ENCODE peak calls at places on chromosomes 13 and 19, in eight cellular contexts. V, P, L, Z, E, Y, R and T are unnamed samples.

GRCh38 chr13:59531571-59532091 is 632.1 kb downstream of the DIAPH3 start:
- DNase-seq in Z (peak; percentile 82), Y (peak; percentile 91), L (peak; percentile 95), V (peak; percentile 50), P (peak; percentile 64), E (peak; percentile 5), R (peak; percentile 89), T (peak; percentile 26)

GRCh38 chr19:57406516-57407123 is 4.3 kb upstream of the ZNF17 start:
- DNase-seq in V (no peak), P (peak; percentile 67), Z (no peak), R (no peak), L (no peak), Y (peak; percentile 83), E (peak; percentile 37), T (no peak)

GRCh38 chr13:98216135-98216565 is 39.1 kb upstream of the RNF113B start:
- DNase-seq in V (peak; percentile 62), L (no peak), R (peak; percentile 82), Y (peak; percentile 37), P (no peak), Z (peak; percentile 87), E (no peak), T (no peak)

GRCh38 chr19:46975918-46976782 is 43.5 kb upstream of the NPAS1 start:
- DNase-seq in P (peak; percentile 73), R (peak; percentile 94), Y (peak; percentile 98), Z (peak; percentile 100), L (peak; percentile 99), V (peak; percentile 87), E (no peak), T (peak; percentile 96)

GRCh38 chr13:113739527-113740285 is 19.3 kb upstream of the TMEM255B start:
- DNase-seq in Y (no peak), Z (no peak), E (no peak), L (no peak), V (no peak), R (no peak), P (no peak), T (no peak)

GRCh38 chr19:55368701-55369563 is 1.3 kb downstream of the IL11 start:
- DNase-seq in Z (no peak), R (no peak), V (no peak), Y (peak; percentile 86), P (no peak), L (no peak), E (no peak), T (no peak)

GRCh38 chr19:10927691-10928562 is 512 bp downstream of the YIPF2 start:
- DNase-seq in E (no peak), Y (peak; percentile 39), V (no peak), Z (no peak), P (no peak), L (no peak), R (no peak), T (no peak)

GRCh38 chr19:947707-948533 is 22.1 kb downstream of the ARID3A start:
- DNase-seq in E (no peak), L (peak; percentile 93), Z (peak; percentile 85), R (no peak), Y (no peak), P (peak; percentile 53), V (no peak), T (no peak)

GRCh38 chr13:50650936-50651638 is 192.4 kb downstream of the DLEU7 start:
- DNase-seq in E (no peak), Y (peak; percentile 16), R (no peak), P (no peak), V (peak; percentile 26), Z (no peak), L (no peak), T (no peak)

GRCh38 chr19:3110126-3110825 is 16.1 kb downstream of the GNA11 start:
- DNase-seq in P (no peak), V (no peak), R (no peak), Y (no peak), Z (no peak), L (no peak), E (no peak), T (no peak)

GRCh38 chr13:20190481-20191310 is 2.0 kb downstream of the GJB2 start:
- DNase-seq in Z (no peak), E (no peak), Y (peak; percentile 16), L (no peak), P (no peak), V (peak; percentile 45), R (no peak), T (peak; percentile 26)

GRCh38 chr19:54030895-54031586 is 32.7 kb downstream of the VSTM1 start:
- DNase-seq in V (no peak), Z (no peak), Y (peak; percentile 48), R (no peak), E (no peak), P (no peak), L (no peak), T (no peak)

DNA sequence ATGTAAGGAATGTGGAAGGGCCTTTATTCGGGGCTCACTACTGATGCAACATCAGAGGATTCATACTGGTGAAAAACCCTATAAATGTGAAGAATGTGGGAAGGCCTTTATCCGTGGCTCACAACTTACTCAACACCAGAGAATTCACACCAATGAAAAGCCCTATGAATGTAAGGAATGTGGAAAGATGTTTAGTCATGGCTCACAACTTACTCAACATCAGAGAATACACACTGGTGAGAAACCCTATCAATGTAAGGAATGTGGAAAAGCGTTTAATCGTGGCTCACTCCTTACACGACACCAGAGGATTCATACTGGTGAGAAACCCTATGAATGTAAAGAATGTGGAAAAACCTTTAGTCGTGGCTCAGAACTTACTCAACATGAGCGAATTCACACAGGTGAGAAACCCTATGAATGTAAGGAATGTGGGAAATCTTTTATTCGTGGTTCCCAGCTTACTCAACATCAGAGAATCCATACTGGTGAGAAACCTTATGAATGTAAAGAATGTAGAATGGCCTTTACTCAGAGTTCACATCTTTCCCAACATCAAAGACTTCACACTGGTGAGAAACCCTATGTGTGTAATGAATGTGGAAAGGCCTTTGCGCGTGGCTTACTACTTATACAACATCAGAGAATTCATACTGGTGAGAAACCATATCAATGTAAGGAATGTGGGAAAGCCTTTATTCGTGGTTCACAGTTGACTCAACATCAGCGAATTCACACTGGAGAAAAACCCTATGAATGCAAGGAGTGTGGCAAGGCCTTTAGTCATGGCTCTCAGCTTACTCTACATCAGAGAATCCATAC is 44.3 kb downstream of the ZNF585A start:
- DNase-seq in P (no peak), Z (no peak), R (no peak), L (no peak), E (no peak), Y (no peak), V (no peak), T (no peak)
- H3K4me3 ChIP-seq in P (no peak overlapping the region), Z (no peak overlapping the region), R (no peak overlapping the region), L (no peak overlapping the region), E (peak overlapping the region; percentile 39), Y (peak overlapping the region; percentile 75), V (no peak overlapping the region), T (no peak overlapping the region)

GRCh38 chr19:40395956-40396355 is 6.0 kb upstream of the HIPK4 start:
- DNase-seq in R (no peak), Z (no peak), P (no peak), E (no peak), Y (no peak), L (no peak), V (no peak), T (no peak)
- H3K4me3 ChIP-seq in R (no peak overlapping the region), Z (no peak overlapping the region), P (no peak overlapping the region), E (no peak overlapping the region), Y (no peak overlapping the region), L (no peak overlapping the region), V (no peak overlapping the region), T (no peak overlapping the region)

GRCh38 chr19:13010992-13011652 is 15.8 kb downstream of the NFIX start:
- DNase-seq in L (no peak), R (no peak), V (no peak), Y (no peak), Z (no peak), P (no peak), E (no peak), T (no peak)
- H3K4me3 ChIP-seq in L (no peak overlapping the region), R (peak overlapping the region; percentile 0), V (no peak overlapping the region), Y (no peak overlapping the region), Z (no peak overlapping the region), P (no peak overlapping the region), E (no peak overlapping the region), T (no peak overlapping the region)

GRCh38 chr13:46639033-46639981 is 86.3 kb downstream of the LRCH1 start:
- DNase-seq in Z (no peak), Y (peak; percentile 23), P (no peak), L (no peak), E (no peak), R (no peak), V (peak; percentile 70), T (no peak)
- H3K4me3 ChIP-seq in Z (no peak overlapping the region), Y (no peak overlapping the region), P (no peak overlapping the region), L (no peak overlapping the region), E (no peak overlapping the region), R (no peak overlapping the region), V (no peak overlapping the region), T (no peak overlapping the region)

GRCh38 chr13:73138276-73138950 is 79.6 kb downstream of the KLF5 start:
- DNase-seq in E (no peak), Z (no peak), L (no peak), Y (peak; percentile 59), P (no peak), V (no peak), R (no peak), T (no peak)

GRCh38 chr13:73141292-73141771 is 82.5 kb downstream of the KLF5 start:
- DNase-seq in L (no peak), V (no peak), R (peak; percentile 11), Z (no peak), E (no peak), Y (peak; percentile 68), P (no peak), T (no peak)

GRCh38 chr13:73138967-73139491 is 80.2 kb downstream of the KLF5 start:
- DNase-seq in Z (no peak), E (no peak), L (no peak), Y (no peak), P (peak; percentile 51), V (no peak), R (no peak), T (no peak)

GRCh38 chr13:73140804-73141203 is 82.0 kb downstream of the KLF5 start:
- DNase-seq in E (no peak), R (no peak), Z (no peak), P (no peak), L (no peak), Y (peak; percentile 9), V (no peak), T (no peak)

DNA sequence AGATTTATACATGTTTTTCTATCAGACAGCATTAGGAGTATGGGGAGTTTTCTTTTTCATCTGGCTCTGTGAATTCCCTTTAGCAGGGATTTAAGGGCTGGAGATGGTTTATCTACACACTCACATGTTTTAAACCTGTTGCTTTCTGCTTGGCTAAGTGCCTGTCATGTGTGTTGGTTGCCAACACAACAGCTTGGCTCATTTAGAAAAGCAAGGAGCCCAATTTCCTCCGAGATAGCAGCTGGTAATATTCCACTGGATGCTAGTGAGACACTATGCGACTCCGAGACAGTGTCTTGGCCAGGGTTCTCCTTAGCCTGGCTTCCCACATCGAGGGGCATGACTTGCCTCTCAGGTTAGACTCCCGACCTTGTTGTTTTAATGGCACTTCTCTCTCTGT is 83.3 kb downstream of the KLF5 start:
- DNase-seq in Z (no peak), E (no peak), L (no peak), P (no peak), R (no peak), V (no peak), Y (peak; percentile 8), T (no peak)
- H3K4me3 ChIP-seq in Z (no peak overlapping the region), E (no peak overlapping the region), L (no peak overlapping the region), P (no peak overlapping the region), R (no peak overlapping the region), V (no peak overlapping the region), Y (no peak overlapping the region), T (no peak overlapping the region)